ENCODE peak calls at places on chromosomes 2 and 18, in nine cellular contexts. One of them, this sample, is unnamed.

GRCh38 chr2:84906900-84907714 is 1.7 kb downstream of the TMSB10 start:
- DNase-seq in NK-92 treated with Interleukin-12 subunit alpha and Interleukin-12 subunit beta, amount 100 ng/mL, for 24 hours: peak; percentile 19
- DNase-seq in NCI-H1105: no peak
- DNase-seq in retina: peak; percentile 65
- DNase-seq in right lobe of liver: peak; percentile 56
- DNase-seq in neural progenitor cell: peak; percentile 75
- DNase-seq in fibroblast of lung: peak; percentile 91
- DNase-seq in HTR-8/SVneo: peak; percentile 85
- DNase-seq in nucleus accumbens: no peak
- DNase-seq in this sample: peak; percentile 87

GRCh38 chr2:60780741-60781140 is 24.7 kb downstream of the PAPOLG start:
- DNase-seq in NK-92 treated with Interleukin-12 subunit alpha and Interleukin-12 subunit beta, amount 100 ng/mL, for 24 hours: no peak
- DNase-seq in NCI-H1105: no peak
- DNase-seq in retina: no peak
- DNase-seq in right lobe of liver: no peak
- DNase-seq in neural progenitor cell: no peak
- DNase-seq in fibroblast of lung: no peak
- DNase-seq in HTR-8/SVneo: no peak
- DNase-seq in nucleus accumbens: no peak
- DNase-seq in this sample: no peak

GRCh38 chr18:49664086-49664890 is 102.4 kb downstream of the LIPG start:
- DNase-seq in NK-92 treated with Interleukin-12 subunit alpha and Interleukin-12 subunit beta, amount 100 ng/mL, for 24 hours: no peak
- DNase-seq in NCI-H1105: no peak
- DNase-seq in retina: no peak
- DNase-seq in right lobe of liver: no peak
- DNase-seq in neural progenitor cell: no peak
- DNase-seq in fibroblast of lung: no peak
- DNase-seq in HTR-8/SVneo: no peak
- DNase-seq in nucleus accumbens: no peak
- DNase-seq in this sample: no peak

GRCh38 chr18:7803956-7804469 is 236.9 kb downstream of the PTPRM start:
- DNase-seq in NK-92 treated with Interleukin-12 subunit alpha and Interleukin-12 subunit beta, amount 100 ng/mL, for 24 hours: no peak
- DNase-seq in NCI-H1105: no peak
- DNase-seq in retina: no peak
- DNase-seq in right lobe of liver: no peak
- DNase-seq in neural progenitor cell: no peak
- DNase-seq in fibroblast of lung: no peak
- DNase-seq in HTR-8/SVneo: no peak
- DNase-seq in nucleus accumbens: no peak
- DNase-seq in this sample: no peak

GRCh38 chr2:74925361-74925786 is 33.1 kb upstream of the POLE4 start:
- DNase-seq in NK-92 treated with Interleukin-12 subunit alpha and Interleukin-12 subunit beta, amount 100 ng/mL, for 24 hours: no peak
- DNase-seq in NCI-H1105: no peak
- DNase-seq in retina: no peak
- DNase-seq in right lobe of liver: no peak
- DNase-seq in neural progenitor cell: peak; percentile 38
- DNase-seq in fibroblast of lung: no peak
- DNase-seq in HTR-8/SVneo: no peak
- DNase-seq in nucleus accumbens: no peak
- DNase-seq in this sample: no peak

GRCh38 chr18:62435435-62436031 is 87.3 kb upstream of the ZCCHC2 start:
- DNase-seq in NK-92 treated with Interleukin-12 subunit alpha and Interleukin-12 subunit beta, amount 100 ng/mL, for 24 hours: no peak
- DNase-seq in NCI-H1105: no peak
- DNase-seq in retina: no peak
- DNase-seq in right lobe of liver: no peak
- DNase-seq in neural progenitor cell: no peak
- DNase-seq in fibroblast of lung: no peak
- DNase-seq in HTR-8/SVneo: no peak
- DNase-seq in nucleus accumbens: no peak
- DNase-seq in this sample: no peak

GRCh38 chr2:40448476-40449079 is 3.3 kb downstream of the SLC8A1 start:
- DNase-seq in NK-92 treated with Interleukin-12 subunit alpha and Interleukin-12 subunit beta, amount 100 ng/mL, for 24 hours: no peak
- DNase-seq in NCI-H1105: peak; percentile 29
- DNase-seq in retina: peak; percentile 33
- DNase-seq in right lobe of liver: no peak
- DNase-seq in neural progenitor cell: peak; percentile 52
- DNase-seq in fibroblast of lung: peak; percentile 42
- DNase-seq in HTR-8/SVneo: no peak
- DNase-seq in nucleus accumbens: no peak
- DNase-seq in this sample: peak; percentile 51

GRCh38 chr2:85949280-85949679 is 60.5 kb upstream of the ST3GAL5 start:
- DNase-seq in NK-92 treated with Interleukin-12 subunit alpha and Interleukin-12 subunit beta, amount 100 ng/mL, for 24 hours: no peak
- DNase-seq in NCI-H1105: no peak
- DNase-seq in retina: no peak
- DNase-seq in right lobe of liver: no peak
- DNase-seq in neural progenitor cell: no peak
- DNase-seq in fibroblast of lung: no peak
- DNase-seq in HTR-8/SVneo: no peak
- DNase-seq in nucleus accumbens: no peak
- DNase-seq in this sample: no peak

GRCh38 chr2:172572981-172573380 is 17.1 kb downstream of the PDK1 start:
- DNase-seq in NK-92 treated with Interleukin-12 subunit alpha and Interleukin-12 subunit beta, amount 100 ng/mL, for 24 hours: no peak
- DNase-seq in NCI-H1105: no peak
- DNase-seq in retina: no peak
- DNase-seq in right lobe of liver: no peak
- DNase-seq in neural progenitor cell: no peak
- DNase-seq in fibroblast of lung: no peak
- DNase-seq in HTR-8/SVneo: no peak
- DNase-seq in nucleus accumbens: no peak
- DNase-seq in this sample: no peak

GRCh38 chr2:234304945-234305344 is 191.9 kb downstream of the ARL4C start:
- DNase-seq in NK-92 treated with Interleukin-12 subunit alpha and Interleukin-12 subunit beta, amount 100 ng/mL, for 24 hours: no peak
- DNase-seq in NCI-H1105: no peak
- DNase-seq in retina: peak; percentile 44
- DNase-seq in right lobe of liver: no peak
- DNase-seq in neural progenitor cell: peak; percentile 85
- DNase-seq in fibroblast of lung: peak; percentile 56
- DNase-seq in HTR-8/SVneo: peak; percentile 41
- DNase-seq in nucleus accumbens: no peak
- DNase-seq in this sample: no peak

GRCh38 chr18:43396266-43396665 is 119.0 kb upstream of the SYT4 start:
- DNase-seq in NK-92 treated with Interleukin-12 subunit alpha and Interleukin-12 subunit beta, amount 100 ng/mL, for 24 hours: no peak
- DNase-seq in NCI-H1105: peak; percentile 14
- DNase-seq in retina: peak; percentile 61
- DNase-seq in right lobe of liver: no peak
- DNase-seq in neural progenitor cell: peak; percentile 38
- DNase-seq in fibroblast of lung: peak; percentile 9
- DNase-seq in HTR-8/SVneo: no peak
- DNase-seq in nucleus accumbens: no peak
- DNase-seq in this sample: peak; percentile 12

GRCh38 chr2:162343492-162343823 is 474 bp upstream of the GCA start:
- DNase-seq in NK-92 treated with Interleukin-12 subunit alpha and Interleukin-12 subunit beta, amount 100 ng/mL, for 24 hours: no peak
- DNase-seq in NCI-H1105: no peak
- DNase-seq in retina: no peak
- DNase-seq in right lobe of liver: no peak
- DNase-seq in neural progenitor cell: no peak
- DNase-seq in fibroblast of lung: no peak
- DNase-seq in HTR-8/SVneo: no peak
- DNase-seq in nucleus accumbens: no peak
- DNase-seq in this sample: no peak

GRCh38 chr2:150729495-150729955 is 242.1 kb upstream of the RND3 start:
- DNase-seq in NK-92 treated with Interleukin-12 subunit alpha and Interleukin-12 subunit beta, amount 100 ng/mL, for 24 hours: no peak
- DNase-seq in NCI-H1105: no peak
- DNase-seq in retina: no peak
- DNase-seq in right lobe of liver: peak; percentile 38
- DNase-seq in neural progenitor cell: no peak
- DNase-seq in fibroblast of lung: peak; percentile 23
- DNase-seq in HTR-8/SVneo: no peak
- DNase-seq in nucleus accumbens: no peak
- DNase-seq in this sample: no peak

GRCh38 chr2:98436734-98437133 is 7.9 kb upstream of the INPP4A start:
- DNase-seq in NK-92 treated with Interleukin-12 subunit alpha and Interleukin-12 subunit beta, amount 100 ng/mL, for 24 hours: no peak
- DNase-seq in NCI-H1105: no peak
- DNase-seq in retina: no peak
- DNase-seq in right lobe of liver: no peak
- DNase-seq in neural progenitor cell: no peak
- DNase-seq in fibroblast of lung: no peak
- DNase-seq in HTR-8/SVneo: no peak
- DNase-seq in nucleus accumbens: no peak
- DNase-seq in this sample: no peak

GRCh38 chr18:10713400-10713799 is 187.6 kb downstream of the NAPG start:
- DNase-seq in NK-92 treated with Interleukin-12 subunit alpha and Interleukin-12 subunit beta, amount 100 ng/mL, for 24 hours: no peak
- DNase-seq in NCI-H1105: no peak
- DNase-seq in retina: no peak
- DNase-seq in right lobe of liver: no peak
- DNase-seq in neural progenitor cell: no peak
- DNase-seq in fibroblast of lung: no peak
- DNase-seq in HTR-8/SVneo: no peak
- DNase-seq in nucleus accumbens: no peak
- DNase-seq in this sample: no peak

GRCh38 chr2:18546586-18546985 is 13.9 kb downstream of the RDH14 start:
- DNase-seq in NK-92 treated with Interleukin-12 subunit alpha and Interleukin-12 subunit beta, amount 100 ng/mL, for 24 hours: no peak
- DNase-seq in NCI-H1105: peak; percentile 2
- DNase-seq in retina: no peak
- DNase-seq in right lobe of liver: no peak
- DNase-seq in neural progenitor cell: no peak
- DNase-seq in fibroblast of lung: no peak
- DNase-seq in HTR-8/SVneo: no peak
- DNase-seq in nucleus accumbens: no peak
- DNase-seq in this sample: no peak

GRCh38 chr2:117980381-117980780 is 33.5 kb downstream of the CCDC93 start:
- DNase-seq in NK-92 treated with Interleukin-12 subunit alpha and Interleukin-12 subunit beta, amount 100 ng/mL, for 24 hours: no peak
- DNase-seq in NCI-H1105: no peak
- DNase-seq in retina: no peak
- DNase-seq in right lobe of liver: no peak
- DNase-seq in neural progenitor cell: peak; percentile 26
- DNase-seq in fibroblast of lung: peak; percentile 86
- DNase-seq in HTR-8/SVneo: no peak
- DNase-seq in nucleus accumbens: no peak
- DNase-seq in this sample: no peak

GRCh38 chr2:36450466-36451196 is 95.1 kb downstream of the CRIM1 start:
- DNase-seq in NK-92 treated with Interleukin-12 subunit alpha and Interleukin-12 subunit beta, amount 100 ng/mL, for 24 hours: no peak
- DNase-seq in NCI-H1105: no peak
- DNase-seq in retina: no peak
- DNase-seq in right lobe of liver: no peak
- DNase-seq in neural progenitor cell: no peak
- DNase-seq in fibroblast of lung: peak; percentile 95
- DNase-seq in HTR-8/SVneo: peak; percentile 51
- DNase-seq in nucleus accumbens: no peak
- DNase-seq in this sample: no peak

GRCh38 chr2:59177748-59178147 is 936.6 kb upstream of the FANCL start:
- DNase-seq in NK-92 treated with Interleukin-12 subunit alpha and Interleukin-12 subunit beta, amount 100 ng/mL, for 24 hours: no peak
- DNase-seq in NCI-H1105: peak; percentile 30
- DNase-seq in retina: no peak
- DNase-seq in right lobe of liver: no peak
- DNase-seq in neural progenitor cell: no peak
- DNase-seq in fibroblast of lung: no peak
- DNase-seq in HTR-8/SVneo: no peak
- DNase-seq in nucleus accumbens: no peak
- DNase-seq in this sample: no peak

GRCh38 chr2:38835015-38835601 is 40.6 kb downstream of the DHX57 start:
- DNase-seq in NK-92 treated with Interleukin-12 subunit alpha and Interleukin-12 subunit beta, amount 100 ng/mL, for 24 hours: no peak
- DNase-seq in NCI-H1105: peak; percentile 13
- DNase-seq in retina: peak; percentile 27
- DNase-seq in right lobe of liver: no peak
- DNase-seq in neural progenitor cell: peak; percentile 56
- DNase-seq in fibroblast of lung: peak; percentile 15
- DNase-seq in HTR-8/SVneo: peak; percentile 14
- DNase-seq in nucleus accumbens: no peak
- DNase-seq in this sample: peak; percentile 29

GRCh38 chr2:62149708-62150107 is 46.2 kb upstream of the B3GNT2 start:
- DNase-seq in NK-92 treated with Interleukin-12 subunit alpha and Interleukin-12 subunit beta, amount 100 ng/mL, for 24 hours: no peak
- DNase-seq in NCI-H1105: no peak
- DNase-seq in retina: no peak
- DNase-seq in right lobe of liver: no peak
- DNase-seq in neural progenitor cell: no peak
- DNase-seq in fibroblast of lung: peak; percentile 95
- DNase-seq in HTR-8/SVneo: peak; percentile 51
- DNase-seq in nucleus accumbens: no peak
- DNase-seq in this sample: peak; percentile 5

GRCh38 chr18:13572721-13573120 is 153.6 kb downstream of the FAM210A start:
- DNase-seq in NK-92 treated with Interleukin-12 subunit alpha and Interleukin-12 subunit beta, amount 100 ng/mL, for 24 hours: no peak
- DNase-seq in NCI-H1105: no peak
- DNase-seq in retina: no peak
- DNase-seq in right lobe of liver: no peak
- DNase-seq in neural progenitor cell: no peak
- DNase-seq in fibroblast of lung: no peak
- DNase-seq in HTR-8/SVneo: no peak
- DNase-seq in nucleus accumbens: no peak
- DNase-seq in this sample: no peak

GRCh38 chr18:38350141-38350540 is 784.5 kb upstream of the CELF4 start:
- DNase-seq in NK-92 treated with Interleukin-12 subunit alpha and Interleukin-12 subunit beta, amount 100 ng/mL, for 24 hours: no peak
- DNase-seq in NCI-H1105: no peak
- DNase-seq in retina: no peak
- DNase-seq in right lobe of liver: no peak
- DNase-seq in neural progenitor cell: no peak
- DNase-seq in fibroblast of lung: no peak
- DNase-seq in HTR-8/SVneo: no peak
- DNase-seq in nucleus accumbens: no peak
- DNase-seq in this sample: no peak

GRCh38 chr2:7161501-7161900 is 244.3 kb downstream of the RNF144A start:
- DNase-seq in NK-92 treated with Interleukin-12 subunit alpha and Interleukin-12 subunit beta, amount 100 ng/mL, for 24 hours: no peak
- DNase-seq in NCI-H1105: no peak
- DNase-seq in retina: no peak
- DNase-seq in right lobe of liver: no peak
- DNase-seq in neural progenitor cell: peak; percentile 9
- DNase-seq in fibroblast of lung: peak; percentile 59
- DNase-seq in HTR-8/SVneo: no peak
- DNase-seq in nucleus accumbens: no peak
- DNase-seq in this sample: no peak

GRCh38 chr2:24830351-24830750 is 37.1 kb downstream of the CENPO start:
- DNase-seq in NK-92 treated with Interleukin-12 subunit alpha and Interleukin-12 subunit beta, amount 100 ng/mL, for 24 hours: no peak
- DNase-seq in NCI-H1105: no peak
- DNase-seq in retina: peak; percentile 13
- DNase-seq in right lobe of liver: no peak
- DNase-seq in neural progenitor cell: no peak
- DNase-seq in fibroblast of lung: peak; percentile 38
- DNase-seq in HTR-8/SVneo: no peak
- DNase-seq in nucleus accumbens: no peak
- DNase-seq in this sample: no peak

GRCh38 chr2:12721571-12722444 is 5.1 kb downstream of the TRIB2 start:
- DNase-seq in NK-92 treated with Interleukin-12 subunit alpha and Interleukin-12 subunit beta, amount 100 ng/mL, for 24 hours: no peak
- DNase-seq in NCI-H1105: no peak
- DNase-seq in retina: peak; percentile 39
- DNase-seq in right lobe of liver: no peak
- DNase-seq in neural progenitor cell: peak; percentile 21
- DNase-seq in fibroblast of lung: peak; percentile 99
- DNase-seq in HTR-8/SVneo: no peak
- DNase-seq in nucleus accumbens: no peak
- DNase-seq in this sample: no peak

GRCh38 chr2:88590998-88591613 is 36.2 kb downstream of the EIF2AK3 start:
- DNase-seq in NK-92 treated with Interleukin-12 subunit alpha and Interleukin-12 subunit beta, amount 100 ng/mL, for 24 hours: no peak
- DNase-seq in NCI-H1105: peak; percentile 41
- DNase-seq in retina: peak; percentile 36
- DNase-seq in right lobe of liver: no peak
- DNase-seq in neural progenitor cell: peak; percentile 69
- DNase-seq in fibroblast of lung: peak; percentile 51
- DNase-seq in HTR-8/SVneo: peak; percentile 67
- DNase-seq in nucleus accumbens: no peak
- DNase-seq in this sample: peak; percentile 62

GRCh38 chr2:134581877-134582546 is 136.8 kb downstream of the TMEM163 start:
- DNase-seq in NK-92 treated with Interleukin-12 subunit alpha and Interleukin-12 subunit beta, amount 100 ng/mL, for 24 hours: no peak
- DNase-seq in NCI-H1105: no peak
- DNase-seq in retina: no peak
- DNase-seq in right lobe of liver: no peak
- DNase-seq in neural progenitor cell: no peak
- DNase-seq in fibroblast of lung: no peak
- DNase-seq in HTR-8/SVneo: no peak
- DNase-seq in nucleus accumbens: no peak
- DNase-seq in this sample: no peak

GRCh38 chr2:79723830-79724229 is 211.0 kb downstream of the CTNNA2 start:
- DNase-seq in NK-92 treated with Interleukin-12 subunit alpha and Interleukin-12 subunit beta, amount 100 ng/mL, for 24 hours: no peak
- DNase-seq in NCI-H1105: no peak
- DNase-seq in retina: no peak
- DNase-seq in right lobe of liver: no peak
- DNase-seq in neural progenitor cell: no peak
- DNase-seq in fibroblast of lung: peak; percentile 100
- DNase-seq in HTR-8/SVneo: peak; percentile 39
- DNase-seq in nucleus accumbens: no peak
- DNase-seq in this sample: peak; percentile 20

GRCh38 chr2:170848587-170848986 is 31.9 kb downstream of the GAD1 start:
- DNase-seq in NK-92 treated with Interleukin-12 subunit alpha and Interleukin-12 subunit beta, amount 100 ng/mL, for 24 hours: no peak
- DNase-seq in NCI-H1105: no peak
- DNase-seq in retina: no peak
- DNase-seq in right lobe of liver: no peak
- DNase-seq in neural progenitor cell: no peak
- DNase-seq in fibroblast of lung: peak; percentile 79
- DNase-seq in HTR-8/SVneo: peak; percentile 35
- DNase-seq in nucleus accumbens: no peak
- DNase-seq in this sample: no peak